ENCODE peak calls at places on chromosome 19, in five cellular contexts. F, Y, N, O and T are unnamed samples.

GRCh38 chr19:7968796-7969559 is 25.5 kb upstream of the TIMM44 start:
- DNase-seq in Y (no peak), O (no peak), F (no peak), N (no peak), T (no peak)

GRCh38 chr19:10283301-10283733 is 3.4 kb upstream of the ICAM4 start:
- DNase-seq in O (no peak), Y (no peak), N (no peak), F (no peak), T (no peak)

GRCh38 chr19:41626877-41627276 is at the start of gene CEACAM4:
- DNase-seq in N (no peak), F (no peak), Y (peak), O (peak), T (peak)

GRCh38 chr19:38831142-38831605 is 420 bp downstream of the ECH1 start:
- DNase-seq in N (peak), O (peak), Y (peak), F (peak), T (peak)

GRCh38 chr19:14553042-14553938 is 18.6 kb downstream of the NDUFB7 start:
- DNase-seq in F (no peak), N (no peak), Y (no peak), O (no peak), T (no peak)

GRCh38 chr19:33110201-33110910 is 21.6 kb upstream of the WDR88 start:
- DNase-seq in O (no peak), Y (no peak), F (peak), N (no peak), T (no peak)

GRCh38 chr19:6087074-6087506 is 23.2 kb downstream of the RFX2 start:
- DNase-seq in N (peak), Y (no peak), F (no peak), O (no peak), T (no peak)

GRCh38 chr19:42122691-42123607 is 9.3 kb downstream of the POU2F2 start:
- DNase-seq in O (no peak), F (no peak), N (no peak), Y (no peak), T (no peak)

GRCh38 chr19:15200575-15201364 is at the start of gene NOTCH3:
- DNase-seq in Y (no peak), F (no peak), O (peak), N (no peak), T (no peak)

GRCh38 chr19:2561221-2561620 is 85.3 kb downstream of the GADD45B start:
- DNase-seq in N (no peak), Y (no peak), O (peak), F (no peak), T (no peak)

GRCh38 chr19:19443902-19444693 is 38.6 kb downstream of the GATAD2A start:
- DNase-seq in O (no peak), F (no peak), Y (no peak), N (no peak), T (no peak)

GRCh38 chr19:41929536-41930071 is 1.4 kb upstream of the ERFL start:
- DNase-seq in O (no peak), F (no peak), N (no peak), Y (no peak), T (no peak)

GRCh38 chr19:17953869-17954268 is 13.0 kb upstream of the KCNN1 start:
- DNase-seq in N (no peak), O (no peak), F (no peak), Y (no peak), T (no peak)

GRCh38 chr19:10603084-10603872 is 16.2 kb upstream of the AP1M2 start:
- DNase-seq in Y (no peak), F (peak), N (peak), O (peak), T (peak)